ENCODE peak calls at places on chromosomes 3 and 15, in five cellular contexts. P, K, I, U and Q are unnamed samples.

GRCh38 chr15:71708052-71708432 is 102.3 kb upstream of the NR2E3 start:
- DNase-seq in P (no peak), I (no peak), K (no peak), U (no peak), Q (no peak)

GRCh38 chr15:67822537-67823370 is 2.6 kb upstream of the SKOR1 start:
- DNase-seq in K (peak), P (no peak), I (no peak), U (no peak), Q (no peak)

GRCh38 chr15:71189723-71190122 is 74.5 kb downstream of the THSD4 start:
- DNase-seq in K (no peak), I (no peak), U (no peak), P (no peak), Q (no peak)

GRCh38 chr3:58874795-58875194 is 175.0 kb downstream of the CFAP20DC start:
- DNase-seq in I (no peak), P (no peak), K (no peak), U (peak), Q (no peak)

GRCh38 chr15:60787737-60788513 is 309.0 kb upstream of the ICE2 start:
- DNase-seq in K (no peak), U (no peak), I (no peak), P (no peak), Q (peak)

GRCh38 chr3:113695818-113696645 is at the start of gene USF3:
- DNase-seq in K (peak), I (peak), P (peak), U (peak), Q (peak)

GRCh38 chr3:9913601-9914000 is 3.3 kb upstream of the IL17RC start:
- DNase-seq in P (peak), U (no peak), K (no peak), I (no peak), Q (no peak)

GRCh38 chr15:68679961-68680371 is 101.2 kb downstream of the CORO2B start:
- DNase-seq in P (no peak), I (peak), K (no peak), U (no peak), Q (no peak)

GRCh38 chr3:54870423-54870822 is 57.4 kb downstream of the LRTM1 start:
- DNase-seq in P (no peak), U (peak), K (no peak), I (peak), Q (no peak)

GRCh38 chr3:45938858-45939257 is 4.4 kb upstream of the CXCR6 start:
- DNase-seq in U (peak), P (peak), K (peak), I (peak), Q (peak)

GRCh38 chr15:86877171-86877631 is 797.5 kb downstream of the AGBL1 start:
- DNase-seq in I (no peak), P (no peak), K (no peak), U (peak), Q (no peak)

GRCh38 chr15:98946301-98947255 is 61.0 kb downstream of the PGPEP1L start:
- DNase-seq in I (peak), U (no peak), P (no peak), K (peak), Q (no peak)

GRCh38 chr3:52845157-52845556 is 10.3 kb upstream of the MUSTN1 start:
- DNase-seq in I (peak), U (no peak), K (peak), P (no peak), Q (no peak)

GRCh38 chr15:54815546-54815945 is 381.2 kb downstream of the RSL24D1 start:
- DNase-seq in U (no peak), P (no peak), I (no peak), K (no peak), Q (no peak)

GRCh38 chr3:57918123-57918837 is 89.9 kb upstream of the FLNB start:
- DNase-seq in K (no peak), I (no peak), P (no peak), U (peak), Q (no peak)

GRCh38 chr15:63391669-63392354 is 10.2 kb upstream of the CA12 start:
- DNase-seq in P (no peak), I (no peak), K (no peak), U (no peak), Q (no peak)

GRCh38 chr3:172209333-172210321 is 170.2 kb downstream of the FNDC3B start:
- DNase-seq in U (peak), I (no peak), P (no peak), K (peak), Q (no peak)

GRCh38 chr15:77622212-77622941 is 10.3 kb downstream of the LINGO1 start:
- DNase-seq in P (no peak), I (no peak), U (no peak), K (no peak), Q (no peak)

GRCh38 chr15:55742927-55743614 is at the start of gene PRTG:
- DNase-seq in P (peak), K (peak), I (peak), U (peak), Q (no peak)

GRCh38 chr15:70376031-70376928 is 278.6 kb upstream of the TLE3 start:
- DNase-seq in U (no peak), P (peak), I (no peak), K (peak), Q (no peak)

GRCh38 chr3:128794788-128795649 is 69.0 kb downstream of the RAB7A start:
- DNase-seq in I (peak), U (peak), K (peak), P (peak), Q (peak)

GRCh38 chr3:113212155-113212844 is 943 bp downstream of the BOC start:
- DNase-seq in U (peak), K (no peak), P (peak), I (no peak), Q (no peak)

GRCh38 chr3:195746751-195747150 is 26.0 kb downstream of the MUC20 start:
- DNase-seq in K (no peak), U (no peak), P (no peak), I (no peak), Q (no peak)

GRCh38 chr3:46516521-46516920 is 18.7 kb downstream of the RTP3 start:
- DNase-seq in U (no peak), I (no peak), K (no peak), P (no peak), Q (no peak)

GRCh38 chr3:3133490-3133889 is 6.8 kb downstream of the TRNT1 start:
- DNase-seq in K (no peak), P (no peak), I (no peak), U (no peak), Q (no peak)

GRCh38 chr3:76107935-76108570 is 322.7 kb upstream of the ZNF717 start:
- DNase-seq in P (peak), I (peak), U (peak), K (no peak), Q (no peak)

GRCh38 chr3:159764211-159765024 is 224.2 kb upstream of the IL12A start:
- DNase-seq in K (peak), I (no peak), P (peak), U (peak), Q (no peak)

GRCh38 chr3:194327030-194327413 is 24.1 kb downstream of the CPN2 start:
- DNase-seq in I (no peak), K (no peak), P (no peak), U (no peak), Q (no peak)

GRCh38 chr3:60298141-60298540 is 953.1 kb downstream of the FHIT start:
- DNase-seq in I (no peak), K (no peak), U (no peak), P (no peak), Q (no peak)

GRCh38 chr15:87604857-87605446 is 651.6 kb downstream of the NTRK3 start:
- DNase-seq in I (peak), P (peak), K (no peak), U (peak), Q (no peak)

GRCh38 chr3:132803889-132804288 is 81.7 kb upstream of the NPHP3 start:
- DNase-seq in I (no peak), P (peak), U (no peak), K (no peak), Q (no peak)

GRCh38 chr3:11642455-11643162 is 1.1 kb downstream of the VGLL4 start:
- DNase-seq in P (peak), K (peak), U (peak), I (peak), Q (peak)

GRCh38 chr3:142180761-142181362 is 31.5 kb upstream of the TFDP2 start:
- DNase-seq in P (peak), K (no peak), U (peak), I (peak), Q (no peak)

GRCh38 chr15:68640791-68641331 is 62.1 kb downstream of the CORO2B start:
- DNase-seq in I (peak), K (peak), P (peak), U (no peak), Q (no peak)